ENCODE peak calls at places on chromosomes 16 and 17, in ten cellular contexts. T is transverse colon, X is stomach, Q is suprapubic skin, V is GM12878, M is ovary, B is sigmoid colon, F is SK-N-SH, K is tibial nerve, Y is upper lobe of left lung. R is an unnamed sample.

GRCh38 chr17:55639096-55639495 is 83.6 kb downstream of the TMEM100 start:
- DNase-seq in X (no peak), T (no peak), M (no peak), B (no peak), Q (no peak), Y (no peak), F (no peak), V (no peak), K (no peak), R (no peak)

GRCh38 chr17:76379275-76379641 is 5.2 kb upstream of the SPHK1 start:
- DNase-seq in M (no peak), K (no peak), X (no peak), F (no peak), T (no peak), Y (no peak), B (no peak), Q (no peak), V (no peak), R (no peak)

GRCh38 chr17:76208120-76208519 is 32.2 kb downstream of the RNF157 start:
- DNase-seq in Y (no peak), X (no peak), V (peak; percentile 66), T (no peak), B (no peak), F (no peak), M (no peak), K (no peak), Q (no peak), R (no peak)

GRCh38 chr16:82684246-82684645 is 57.5 kb downstream of the CDH13 start:
- DNase-seq in M (no peak), T (no peak), Y (no peak), B (no peak), F (no peak), V (no peak), K (no peak), X (no peak), Q (no peak), R (no peak)

GRCh38 chr16:28307936-28308335 is 15.6 kb downstream of the SBK1 start:
- DNase-seq in M (no peak), K (no peak), F (no peak), V (no peak), T (no peak), X (no peak), Q (no peak), B (no peak), Y (no peak), R (no peak)

GRCh38 chr17:1143573-1143972 is 36.2 kb downstream of the ABR start:
- DNase-seq in X (no peak), Y (no peak), Q (no peak), B (no peak), V (no peak), K (no peak), M (no peak), T (no peak), F (peak; percentile 60), R (no peak)

GRCh38 chr17:81043725-81044427 is 8.9 kb downstream of the BAIAP2 start:
- DNase-seq in M (no peak), T (no peak), Q (no peak), X (peak; percentile 76), F (peak; percentile 44), V (no peak), K (no peak), B (no peak), Y (peak; percentile 93), R (peak; percentile 50)

GRCh38 chr17:81135503-81136283 is 29.6 kb upstream of the PVALEF start:
- DNase-seq in Q (no peak), T (no peak), F (no peak), K (no peak), X (no peak), Y (peak; percentile 72), V (no peak), B (no peak), M (no peak), R (no peak)

GRCh38 chr16:68229431-68230175 is 6.3 kb downstream of the ESRP2 start:
- DNase-seq in F (peak; percentile 69), Y (no peak), K (peak; percentile 57), X (peak; percentile 52), V (no peak), Q (peak; percentile 64), B (peak; percentile 70), T (no peak), M (no peak), R (peak; percentile 58)

DNA sequence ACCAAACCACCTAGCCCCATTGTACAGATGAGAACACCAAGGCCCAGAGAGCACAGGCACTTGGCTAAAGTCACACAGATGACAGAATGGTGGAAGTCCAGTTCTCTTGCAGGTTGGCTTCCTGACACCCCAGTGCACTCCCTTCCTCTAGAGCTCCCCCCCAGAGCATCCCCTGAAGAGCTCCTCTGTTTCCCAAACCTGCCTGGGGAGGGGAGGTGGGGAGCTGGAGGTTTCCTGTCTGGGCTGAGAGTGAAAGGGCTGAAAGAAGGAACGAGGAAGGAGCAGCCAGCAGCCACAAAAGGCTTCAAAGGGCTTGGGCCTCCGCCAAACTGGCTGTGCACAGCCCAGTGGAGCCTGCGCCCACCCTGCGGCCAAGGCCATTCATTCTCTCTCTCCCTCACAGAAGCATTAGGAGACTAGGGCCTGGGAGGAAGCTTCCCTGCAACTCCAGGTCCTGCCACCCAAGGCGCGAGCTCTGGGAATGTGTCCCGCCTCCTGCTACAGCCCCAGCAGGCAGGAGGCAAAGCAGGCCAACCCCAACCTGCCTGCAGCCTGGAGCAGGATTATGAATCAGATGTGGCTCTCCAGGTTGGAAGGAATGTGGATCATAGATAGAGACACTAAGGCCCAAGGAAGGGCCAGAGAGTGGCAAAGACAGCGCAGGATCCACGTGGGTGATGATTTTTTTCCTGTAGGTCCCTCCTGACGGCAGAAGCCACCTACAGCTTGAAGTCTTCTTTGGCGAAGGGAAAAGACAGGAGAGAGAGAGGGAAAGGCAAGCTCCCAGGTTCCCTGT is 913 bp downstream of the SLC13A5 start:
- DNase-seq in Y (no peak), B (no peak), V (no peak), Q (no peak), M (peak; percentile 87), X (no peak), F (peak; percentile 11), T (no peak), K (no peak), R (no peak)
- TF ChIP-seq EP300 in Y (no peak), B (no peak), V (no peak), Q (no peak), M (no peak), X (no peak), F (no peak), T (no peak), K (no peak), R (no peak)

GRCh38 chr16:66933776-66934137 is 445 bp downstream of the CIAO2B start:
- DNase-seq in Q (no peak), Y (no peak), B (no peak), K (no peak), M (no peak), X (no peak), V (no peak), F (no peak), T (no peak), R (peak; percentile 55)
- TF ChIP-seq EP300 in Q (no peak), Y (no peak), B (no peak), K (no peak), M (no peak), X (no peak), V (no peak), F (no peak), T (no peak), R (no peak)

DNA sequence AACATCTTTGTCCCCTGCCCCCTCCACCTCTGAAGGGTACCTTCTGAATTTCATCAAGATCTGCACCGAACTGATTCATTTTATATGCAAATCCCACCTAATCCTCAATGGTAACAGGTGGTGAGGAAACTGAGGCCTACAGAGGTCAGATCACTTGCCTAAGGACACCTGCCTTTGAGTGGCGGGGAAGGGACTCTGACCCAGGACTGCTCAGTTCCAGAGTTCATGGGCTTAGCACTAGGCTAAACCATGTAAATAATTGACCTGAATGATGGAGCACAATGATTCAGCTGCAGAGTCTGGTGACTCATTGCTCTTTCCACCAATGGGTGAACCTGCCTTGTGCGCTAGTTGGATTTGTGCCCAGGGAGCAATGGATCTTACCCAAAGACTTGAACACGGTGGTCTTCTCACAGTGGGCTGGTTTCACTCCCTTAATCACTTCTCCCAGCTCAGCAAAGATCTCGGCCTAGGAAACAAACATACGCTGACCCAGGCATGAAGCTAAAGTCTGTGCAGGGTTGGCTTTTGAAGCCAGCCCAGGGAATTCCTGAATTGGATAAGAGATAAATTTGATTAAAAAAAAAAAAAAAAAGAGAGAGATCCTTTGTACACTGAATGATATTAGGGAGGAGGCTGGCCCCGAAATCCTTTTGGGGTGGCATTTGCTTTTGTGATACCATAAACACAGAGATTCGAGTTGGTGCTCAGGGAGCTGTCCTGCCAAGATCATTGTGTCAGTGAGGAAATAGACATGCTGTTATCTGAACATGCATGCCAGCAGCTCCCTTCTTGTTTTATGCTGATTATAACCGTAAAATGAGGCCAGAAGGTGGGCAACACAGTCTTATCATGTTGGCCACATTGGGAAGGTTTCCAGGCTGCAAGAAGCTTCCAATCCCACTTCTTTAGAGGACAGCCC is 17.0 kb downstream of the CRYM start:
- DNase-seq in Y (no peak), V (no peak), K (no peak), T (peak; percentile 84), Q (no peak), M (no peak), F (no peak), X (peak; percentile 60), B (no peak), R (peak; percentile 94)
- TF ChIP-seq EP300 in Y (no peak), V (no peak), K (no peak), T (no peak), Q (no peak), M (no peak), F (no peak), X (no peak), B (no peak), R (no peak)

DNA sequence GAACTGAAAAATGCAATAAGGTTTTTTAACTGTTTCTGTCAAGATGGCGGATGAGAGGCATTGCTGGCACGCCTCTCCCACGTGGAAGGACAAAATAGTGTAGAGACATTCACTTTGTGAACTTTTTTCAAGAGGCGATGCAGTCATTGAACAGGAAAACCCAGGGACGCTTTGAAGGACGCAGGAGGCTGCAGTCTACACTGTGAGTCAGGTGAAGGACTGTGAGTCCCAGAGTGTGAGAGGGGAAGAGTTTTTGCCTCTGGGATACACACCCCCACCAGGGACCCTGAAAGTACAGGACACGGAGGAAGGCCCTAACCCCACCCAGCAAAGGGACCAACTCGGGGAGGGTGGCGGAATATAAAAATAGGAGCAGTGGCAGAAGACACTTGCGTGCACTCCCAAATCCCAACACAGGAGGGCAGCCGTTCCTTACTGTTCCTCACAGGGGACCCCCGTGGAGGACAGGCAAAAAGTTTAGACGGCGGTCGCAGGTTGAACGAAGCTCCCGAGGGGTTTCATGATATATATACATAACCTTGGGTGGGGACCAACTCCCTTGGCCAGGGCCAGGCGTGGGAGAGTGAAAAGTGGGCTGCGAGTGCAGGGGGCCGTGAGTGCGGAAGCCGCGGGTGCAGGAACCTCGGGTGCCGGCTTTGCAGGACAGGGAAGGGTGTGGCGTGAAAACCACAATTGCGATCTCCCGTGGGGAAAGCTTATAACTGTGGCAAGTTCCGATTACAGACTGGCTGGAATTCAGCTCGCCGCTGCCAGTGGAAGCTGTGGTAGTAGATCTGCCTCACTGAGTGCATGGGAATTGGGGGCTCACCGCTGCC is 82.0 kb upstream of the ALOX12 start:
- DNase-seq in B (peak; percentile 79), Q (peak; percentile 87), K (peak; percentile 84), Y (peak; percentile 57), T (peak; percentile 75), F (peak; percentile 77), X (peak; percentile 68), M (peak; percentile 81), V (no peak), R (peak; percentile 74)
- TF ChIP-seq EP300 in B (no peak), Q (no peak), K (no peak), Y (no peak), T (no peak), F (no peak), X (no peak), M (no peak), V (no peak), R (no peak)

GRCh38 chr16:4409081-4409932 is 7.1 kb downstream of the CORO7 start:
- DNase-seq in F (peak; percentile 30), Y (no peak), Q (no peak), X (no peak), K (no peak), V (no peak), M (peak; percentile 35), T (no peak), B (no peak), R (peak; percentile 51)
- TF ChIP-seq EP300 in F (no peak), Y (no peak), Q (no peak), X (no peak), K (no peak), V (no peak), M (no peak), T (no peak), B (no peak), R (no peak)

R was measured in A549.